ENCODE peak calls at places on chromosomes 13 and 19, in six cellular contexts. D is endodermal cell, Y is RWPE1, R is psoas muscle, S is heart right ventricle, U is type B pancreatic cell. Q is an unnamed sample.

GRCh38 chr13:36432106-36432544 is at the start of gene CCNA1:
- DNase-seq in D (peak; percentile 93), Y (peak; percentile 57), R (peak; percentile 57), S (peak; percentile 4), U (no peak), Q (no peak)

GRCh38 chr13:31200636-31200970 is 828 bp downstream of the B3GLCT start:
- DNase-seq in D (peak; percentile 78), Y (peak; percentile 25), R (peak; percentile 75), S (peak; percentile 44), U (peak; percentile 77), Q (peak; percentile 46)

GRCh38 chr13:27038323-27038722 is 133.3 kb downstream of the USP12 start:
- DNase-seq in D (no peak), Y (peak; percentile 73), R (no peak), S (no peak), U (no peak), Q (peak; percentile 9)

GRCh38 chr19:38079926-38080380 is 144.1 kb downstream of the DPF1 start:
- DNase-seq in D (peak; percentile 56), Y (peak; percentile 46), R (no peak), S (no peak), U (no peak), Q (peak; percentile 57)

GRCh38 chr13:107208889-107209288 is 641.0 kb upstream of the ARGLU1 start:
- DNase-seq in D (no peak), Y (no peak), R (no peak), S (peak; percentile 9), U (no peak), Q (no peak)

GRCh38 chr19:16325161-16325527 is 518 bp downstream of the KLF2 start:
- DNase-seq in D (peak; percentile 81), Y (no peak), R (no peak), S (no peak), U (no peak), Q (peak; percentile 50)

GRCh38 chr13:91020635-91021034 is 326.9 kb upstream of the MIR17HG start:
- DNase-seq in D (no peak), Y (no peak), R (no peak), S (no peak), U (no peak), Q (no peak)

GRCh38 chr13:101424381-101425155 is 8.3 kb upstream of the NALCN start:
- DNase-seq in D (no peak), Y (no peak), R (no peak), S (no peak), U (no peak), Q (peak; percentile 7)

GRCh38 chr19:50896591-50897190 is 14.5 kb downstream of the KLK4 start:
- DNase-seq in D (no peak), Y (peak; percentile 5), R (no peak), S (no peak), U (no peak), Q (peak; percentile 78)

GRCh38 chr19:51702103-51702753 is 9.1 kb downstream of the SPACA6 start:
- DNase-seq in D (peak; percentile 98), Y (peak; percentile 87), R (peak; percentile 86), S (peak; percentile 67), U (no peak), Q (no peak)

GRCh38 chr13:30818323-30818960 is 83.1 kb downstream of the ALOX5AP start:
- DNase-seq in D (no peak), Y (peak; percentile 60), R (no peak), S (no peak), U (no peak), Q (no peak)

GRCh38 chr13:73293902-73294523 is 235.2 kb downstream of the KLF5 start:
- DNase-seq in D (no peak), Y (no peak), R (no peak), S (no peak), U (no peak), Q (no peak)

GRCh38 chr13:97223711-97224461 is 1.8 kb downstream of the MBNL2 start:
- DNase-seq in D (peak; percentile 66), Y (peak; percentile 63), R (peak; percentile 56), S (peak; percentile 71), U (no peak), Q (no peak)

GRCh38 chr19:9917322-9917721 is 19.0 kb downstream of the OLFM2 start:
- DNase-seq in D (peak; percentile 88), Y (peak; percentile 70), R (no peak), S (peak; percentile 22), U (no peak), Q (peak; percentile 40)

GRCh38 chr19:28961772-28962500 is 251.0 kb downstream of the UQCRFS1 start:
- DNase-seq in D (no peak), Y (no peak), R (no peak), S (no peak), U (no peak), Q (no peak)

GRCh38 chr19:47779524-47780214 is 1.2 kb downstream of the SELENOW start:
- DNase-seq in D (no peak), Y (no peak), R (peak; percentile 90), S (peak; percentile 87), U (no peak), Q (peak; percentile 31)

GRCh38 chr19:48552406-48553322 is 692 bp downstream of the SULT2B1 start:
- DNase-seq in D (no peak), Y (no peak), R (no peak), S (no peak), U (no peak), Q (no peak)

GRCh38 chr19:29761575-29762225 is 46.6 kb upstream of the C19orf12 start:
- DNase-seq in D (no peak), Y (no peak), R (no peak), S (no peak), U (no peak), Q (no peak)

GRCh38 chr13:41931337-41931736 is 29.6 kb downstream of the VWA8 start:
- DNase-seq in D (no peak), Y (no peak), R (no peak), S (no peak), U (no peak), Q (no peak)

GRCh38 chr13:22793598-22794134 is 387.1 kb upstream of the SGCG start:
- DNase-seq in D (peak; percentile 50), Y (no peak), R (no peak), S (no peak), U (no peak), Q (peak; percentile 21)

GRCh38 chr19:41410655-41411054 is 13.0 kb downstream of the BCKDHA start:
- DNase-seq in D (no peak), Y (no peak), R (no peak), S (no peak), U (no peak), Q (no peak)

GRCh38 chr13:40583738-40584137 is 82.7 kb downstream of the FOXO1 start:
- DNase-seq in D (no peak), Y (no peak), R (no peak), S (no peak), U (no peak), Q (no peak)
- TF ChIP-seq CTCF in D (no peak), Y (no peak), R (no peak), S (no peak), U (no peak), Q (no peak)

GRCh38 chr19:35509018-35509652 is 4.3 kb downstream of the DMKN start:
- DNase-seq in D (peak; percentile 89), Y (peak; percentile 82), R (no peak), S (no peak), U (no peak), Q (peak; percentile 83)

GRCh38 chr19:35511337-35511736 is 2.1 kb downstream of the DMKN start:
- DNase-seq in D (no peak), Y (no peak), R (no peak), S (no peak), U (no peak), Q (no peak)

GRCh38 chr19:35508129-35508528 is 5.3 kb downstream of the DMKN start:
- DNase-seq in D (no peak), Y (no peak), R (no peak), S (no peak), U (no peak), Q (no peak)

GRCh38 chr19:35510626-35510964 is 2.9 kb downstream of the DMKN start:
- DNase-seq in D (no peak), Y (no peak), R (no peak), S (no peak), U (no peak), Q (no peak)

GRCh38 chr19:35509861-35510625 is 3.4 kb downstream of the DMKN start:
- DNase-seq in D (peak; percentile 99), Y (peak; percentile 93), R (peak; percentile 76), S (peak; percentile 68), U (peak; percentile 89), Q (peak; percentile 98)
- TF ChIP-seq CTCF in D (peak; percentile 100), Y (peak; percentile 95), R (peak; percentile 80), S (peak; percentile 92), U (peak; percentile 96), Q (peak; percentile 98)

DNA sequence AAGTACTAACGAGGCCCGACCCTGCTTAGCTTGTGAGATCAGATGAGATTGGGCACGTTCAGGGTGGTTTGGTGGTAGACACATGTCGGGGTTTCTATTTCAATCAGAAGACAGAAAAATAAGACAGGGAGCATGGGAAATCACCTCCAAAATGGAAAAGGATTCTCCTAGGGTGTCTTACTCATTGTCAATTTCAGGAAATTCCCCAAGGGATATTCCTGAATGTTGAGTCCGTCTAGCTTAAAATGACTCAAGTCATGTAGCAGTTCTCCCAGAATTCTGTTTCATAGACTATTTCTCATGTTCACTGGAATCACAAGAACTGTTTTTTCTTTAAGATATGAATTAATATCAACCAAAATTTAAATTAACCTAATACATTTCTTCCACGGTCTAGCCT is 380.1 kb downstream of the EFNB2 start:
- DNase-seq in D (no peak), Y (peak; percentile 38), R (no peak), S (no peak), U (no peak), Q (no peak)
- TF ChIP-seq CTCF in D (no peak), Y (no peak), R (no peak), S (no peak), U (no peak), Q (no peak)

GRCh38 chr19:39469036-39469435 is 11.6 kb upstream of the TIMM50 start:
- DNase-seq in D (peak; percentile 64), Y (no peak), R (peak; percentile 34), S (no peak), U (no peak), Q (no peak)
- TF ChIP-seq CTCF in D (peak; percentile 22), Y (no peak), R (no peak), S (no peak), U (no peak), Q (no peak)